ENCODE peak calls at places on chromosomes 5 and 9, in four cellular contexts. M, O, A and J are unnamed samples.

GRCh38 chr9:138085568-138085967 is 208.0 kb downstream of the CACNA1B start:
- DNase-seq in O (no peak), M (no peak), A (no peak), J (no peak)

GRCh38 chr5:131550606-131551005 is 84.4 kb downstream of the RAPGEF6 start:
- DNase-seq in M (no peak), A (no peak), O (no peak), J (no peak)

GRCh38 chr5:135851186-135851906 is 16.9 kb downstream of the SLC25A48 start:
- DNase-seq in O (no peak), M (no peak), A (no peak), J (no peak)

GRCh38 chr5:78547731-78548189 is 100.8 kb downstream of the LHFPL2 start:
- DNase-seq in M (no peak), A (no peak), O (no peak), J (no peak)

GRCh38 chr9:85151247-85151646 is 481.7 kb downstream of the NTRK2 start:
- DNase-seq in O (no peak), A (no peak), M (no peak), J (no peak)

GRCh38 chr5:141356133-141356532 is 1.3 kb downstream of the PCDHGA4 start:
- DNase-seq in M (no peak), A (no peak), O (no peak), J (no peak)

GRCh38 chr5:116872986-116873385 is 298.4 kb upstream of the SEMA6A start:
- DNase-seq in M (no peak), O (no peak), A (no peak), J (no peak)

GRCh38 chr5:102583663-102584062 is 84.9 kb upstream of the SLCO6A1 start:
- DNase-seq in A (no peak), M (no peak), O (no peak), J (peak; percentile 9)

GRCh38 chr9:136170291-136170901 is 34.5 kb downstream of the LHX3 start:
- DNase-seq in O (no peak), A (no peak), M (peak; percentile 81), J (peak; percentile 74)

GRCh38 chr5:36363101-36363500 is 61.4 kb upstream of the RANBP3L start:
- DNase-seq in O (no peak), A (no peak), M (no peak), J (peak; percentile 21)

GRCh38 chr9:15278290-15278689 is 28.7 kb downstream of the TTC39B start:
- DNase-seq in O (no peak), A (no peak), M (no peak), J (no peak)

GRCh38 chr9:115391166-115391825 is 273.3 kb upstream of the TNC start:
- DNase-seq in O (no peak), A (no peak), M (no peak), J (no peak)

GRCh38 chr9:37968228-37968672 is 64.3 kb upstream of the SLC25A51 start:
- DNase-seq in M (peak; percentile 74), A (no peak), O (peak; percentile 24), J (no peak)

GRCh38 chr5:126998201-126998631 is 32.1 kb downstream of the MARCHF3 start:
- DNase-seq in A (peak; percentile 35), O (no peak), M (peak; percentile 32), J (no peak)

GRCh38 chr9:103188966-103189365 is 193.8 kb downstream of the CYLC2 start:
- DNase-seq in M (no peak), O (no peak), A (no peak), J (no peak)

GRCh38 chr5:88821161-88821560 is 61.8 kb downstream of the MEF2C start:
- DNase-seq in O (no peak), A (no peak), M (no peak), J (no peak)

GRCh38 chr5:40685952-40686351 is 6.2 kb downstream of the PTGER4 start:
- DNase-seq in A (no peak), O (no peak), M (no peak), J (no peak)

GRCh38 chr9:81754245-81754644 is 64.9 kb upstream of the TLE1 start:
- DNase-seq in O (no peak), M (no peak), A (no peak), J (no peak)

GRCh38 chr5:180868960-180869359 is 7.9 kb upstream of the ZFP62 start:
- DNase-seq in M (peak; percentile 69), A (peak; percentile 61), O (peak; percentile 66), J (peak; percentile 82)

GRCh38 chr5:101676646-101677045 is 619.4 kb downstream of the SLCO4C1 start:
- DNase-seq in A (no peak), M (no peak), O (no peak), J (no peak)

GRCh38 chr5:39100851-39101396 is 26.7 kb upstream of the RICTOR start:
- DNase-seq in A (no peak), O (peak; percentile 89), M (no peak), J (no peak)

GRCh38 chr5:163509288-163510040 is 4.0 kb downstream of the MAT2B start:
- DNase-seq in O (peak; percentile 75), A (no peak), M (no peak), J (peak; percentile 16)

GRCh38 chr5:135116146-135116545 is 82.1 kb upstream of the PITX1 start:
- DNase-seq in O (no peak), M (no peak), A (no peak), J (no peak)

GRCh38 chr5:157670662-157671591 is at the start of gene C5orf52:
- DNase-seq in M (no peak), A (peak; percentile 23), O (peak; percentile 47), J (peak; percentile 19)

GRCh38 chr5:19806756-19807155 is 181.2 kb downstream of the CDH18 start:
- DNase-seq in O (no peak), M (no peak), A (no peak), J (no peak)

GRCh38 chr9:134617836-134618162 is 23.8 kb upstream of the COL5A1 start:
- DNase-seq in A (no peak), M (no peak), O (no peak), J (no peak)

GRCh38 chr5:7050986-7051385 is 337.8 kb downstream of the TENT4A start:
- DNase-seq in M (no peak), A (no peak), O (no peak), J (no peak)

DNA sequence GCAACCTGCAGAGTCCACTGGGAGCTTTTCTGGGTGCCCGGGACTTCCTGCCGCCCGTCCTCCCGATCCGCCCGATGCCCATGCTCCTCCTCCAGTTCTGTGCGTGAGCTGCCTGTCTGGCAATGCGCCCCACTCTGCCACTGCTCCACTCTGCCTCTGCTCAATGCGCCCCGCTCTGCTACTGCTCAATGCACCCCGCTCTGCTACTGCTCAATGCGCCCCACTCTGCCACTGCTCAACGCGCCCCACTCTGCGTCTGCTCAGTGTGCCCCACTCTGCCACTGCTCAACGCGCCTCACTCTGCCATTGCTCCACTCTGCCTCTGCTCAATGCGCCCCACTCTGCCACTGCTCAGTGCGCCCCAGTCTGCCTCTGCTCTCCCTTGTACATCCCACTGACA is 436.0 kb downstream of the NR2F1-AS1 start:
- DNase-seq in M (no peak), A (no peak), O (no peak), J (no peak)
- TF ChIP-seq FOXK2 in M (no peak), A (no peak), O (no peak), J (no peak)

DNA sequence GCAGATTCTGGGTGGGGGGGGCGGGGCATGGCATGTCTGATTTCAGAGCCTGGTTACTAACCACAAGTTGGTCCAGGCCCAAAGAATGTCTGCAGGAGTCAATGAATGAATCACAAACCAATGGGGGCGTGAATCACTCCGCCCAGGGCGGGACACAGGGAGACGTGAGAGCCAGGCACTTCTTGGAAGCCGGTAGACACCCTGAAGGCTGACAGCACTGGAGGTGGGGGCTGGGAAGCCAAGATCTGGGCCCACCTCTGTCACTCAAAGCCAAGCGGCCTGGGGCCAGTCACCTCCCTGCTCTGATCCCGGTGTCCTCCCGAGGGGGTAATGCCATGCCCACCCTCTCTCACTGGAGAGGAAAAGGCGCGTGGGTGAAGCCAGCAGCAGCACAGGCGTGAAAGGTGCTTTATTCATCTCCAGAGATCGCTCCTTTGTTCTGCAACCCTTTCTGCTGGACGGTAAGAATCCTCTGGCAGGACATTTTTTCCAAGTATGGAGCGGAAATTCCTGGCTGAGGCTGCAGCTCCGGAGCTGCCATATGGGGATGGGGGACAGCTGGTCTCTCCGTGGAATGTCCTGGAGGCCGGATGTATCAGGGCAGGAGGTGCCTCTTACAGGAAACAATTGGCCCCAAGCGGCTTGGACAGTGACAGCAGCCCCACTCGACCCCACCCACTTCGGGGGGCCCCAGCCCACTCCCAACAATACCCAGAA is 85.0 kb downstream of the STK10 start:
- DNase-seq in M (peak; percentile 61), A (no peak), O (no peak), J (no peak)
- TF ChIP-seq FOXK2 in M (no peak), A (no peak), O (no peak), J (no peak)

GRCh38 chr5:149546974-149547373 is 4.3 kb downstream of the CSNK1A1 start:
- DNase-seq in A (no peak), M (no peak), O (no peak), J (no peak)
- TF ChIP-seq FOXK2 in A (no peak), M (no peak), O (no peak), J (no peak)

GRCh38 chr5:123178693-123179092 is 89.7 kb downstream of the PRDM6 start:
- DNase-seq in M (no peak), A (no peak), O (no peak), J (no peak)

GRCh38 chr5:123174916-123175481 is 86.0 kb downstream of the PRDM6 start:
- DNase-seq in O (no peak), A (no peak), M (no peak), J (no peak)

GRCh38 chr5:123180178-123180577 is 91.1 kb downstream of the PRDM6 start:
- DNase-seq in A (no peak), M (no peak), O (no peak), J (no peak)

GRCh38 chr5:123176224-123176937 is 87.3 kb downstream of the PRDM6 start:
- DNase-seq in A (no peak), M (no peak), O (no peak), J (no peak)

GRCh38 chr5:123176938-123177275 is 87.9 kb downstream of the PRDM6 start:
- DNase-seq in O (no peak), M (no peak), A (no peak), J (no peak)
- TF ChIP-seq FOXK2 in O (no peak), M (no peak), A (no peak), J (no peak)

GRCh38 chr9:122442568-122442967 is 35.2 kb downstream of the OR1J1 start:
- DNase-seq in O (no peak), M (no peak), A (no peak), J (no peak)

GRCh38 chr9:122446819-122447484 is 30.8 kb downstream of the OR1J1 start:
- DNase-seq in M (peak; percentile 63), O (no peak), A (no peak), J (no peak)

GRCh38 chr9:122444366-122444765 is 33.4 kb downstream of the OR1J1 start:
- DNase-seq in O (no peak), A (no peak), M (no peak), J (no peak)

DNA sequence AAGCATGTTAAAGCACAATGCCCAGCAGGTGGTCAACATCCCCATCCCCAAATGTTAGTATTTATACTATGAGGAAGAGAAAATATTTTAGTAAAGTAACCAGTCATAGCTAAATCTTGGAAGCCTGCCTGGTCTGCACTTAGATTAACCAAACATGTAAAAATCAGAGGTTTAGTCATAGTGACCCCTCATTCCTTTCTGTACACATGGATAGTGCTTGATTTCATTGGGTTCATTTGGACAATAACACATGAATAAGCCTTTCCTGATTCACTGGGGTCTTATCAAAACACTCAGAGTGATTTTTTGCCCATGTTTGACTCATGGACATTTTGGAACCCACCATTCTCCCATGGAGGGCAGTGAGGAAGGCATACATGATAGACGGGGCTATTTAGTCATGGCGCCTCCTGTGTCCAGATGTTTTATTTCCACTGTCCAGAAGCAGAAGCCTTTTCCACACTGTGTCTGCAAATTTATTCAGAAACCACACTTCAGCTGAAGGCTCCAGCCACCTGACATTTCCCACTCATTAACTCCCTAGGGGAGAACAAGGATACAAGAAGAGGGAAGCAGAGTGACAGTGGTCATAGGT is 32.5 kb downstream of the OR1J1 start:
- DNase-seq in M (no peak), A (no peak), O (no peak), J (no peak)
- TF ChIP-seq FOXK2 in M (no peak), A (no peak), O (no peak), J (no peak)